ENCODE peak calls at places on chromosomes 7 and 10, in ten cellular contexts. One of them, this sample, is unnamed.

GRCh38 chr10:98415710-98416077 is 712 bp upstream of the PYROXD2 start:
- DNase-seq in BE2C: peak; percentile 29
- DNase-seq in OCI-LY7: no peak
- DNase-seq in lung: no peak
- DNase-seq in tibial artery: no peak
- DNase-seq in astrocyte: no peak
- DNase-seq in IMR-90: no peak
- DNase-seq in left ventricle myocardium inferior: no peak
- DNase-seq in Peyer's patch: no peak
- DNase-seq in ovary: no peak
- DNase-seq in this sample: no peak

GRCh38 chr10:110821508-110821907 is 50.2 kb upstream of the PDCD4 start:
- DNase-seq in left ventricle myocardium inferior: peak; percentile 55
- DNase-seq in IMR-90: no peak
- DNase-seq in BE2C: no peak
- DNase-seq in ovary: no peak
- DNase-seq in lung: no peak
- DNase-seq in Peyer's patch: no peak
- DNase-seq in tibial artery: peak; percentile 79
- DNase-seq in OCI-LY7: no peak
- DNase-seq in astrocyte: no peak
- DNase-seq in this sample: peak; percentile 73

GRCh38 chr7:20388064-20388463 is 57.4 kb downstream of the ITGB8 start:
- DNase-seq in left ventricle myocardium inferior: no peak
- DNase-seq in Peyer's patch: no peak
- DNase-seq in IMR-90: no peak
- DNase-seq in astrocyte: peak; percentile 26
- DNase-seq in BE2C: no peak
- DNase-seq in OCI-LY7: no peak
- DNase-seq in lung: no peak
- DNase-seq in ovary: no peak
- DNase-seq in tibial artery: no peak
- DNase-seq in this sample: no peak

GRCh38 chr10:33862706-33863105 is 528.2 kb upstream of the NRP1 start:
- DNase-seq in tibial artery: no peak
- DNase-seq in ovary: no peak
- DNase-seq in lung: no peak
- DNase-seq in IMR-90: no peak
- DNase-seq in left ventricle myocardium inferior: no peak
- DNase-seq in astrocyte: no peak
- DNase-seq in Peyer's patch: no peak
- DNase-seq in OCI-LY7: no peak
- DNase-seq in BE2C: no peak
- DNase-seq in this sample: no peak

GRCh38 chr7:35768346-35768745 is 32.5 kb upstream of the SEPTIN7 start:
- DNase-seq in astrocyte: no peak
- DNase-seq in OCI-LY7: no peak
- DNase-seq in left ventricle myocardium inferior: no peak
- DNase-seq in Peyer's patch: no peak
- DNase-seq in ovary: no peak
- DNase-seq in BE2C: no peak
- DNase-seq in lung: no peak
- DNase-seq in tibial artery: no peak
- DNase-seq in IMR-90: no peak
- DNase-seq in this sample: no peak

GRCh38 chr7:92641921-92642511 is 51.8 kb upstream of the FAM133B start:
- DNase-seq in Peyer's patch: no peak
- DNase-seq in left ventricle myocardium inferior: no peak
- DNase-seq in BE2C: no peak
- DNase-seq in astrocyte: peak; percentile 85
- DNase-seq in lung: no peak
- DNase-seq in OCI-LY7: no peak
- DNase-seq in ovary: no peak
- DNase-seq in IMR-90: peak; percentile 86
- DNase-seq in tibial artery: no peak
- DNase-seq in this sample: no peak

GRCh38 chr7:30970594-30971094 is 6.9 kb downstream of the GHRHR start:
- DNase-seq in ovary: no peak
- DNase-seq in lung: peak; percentile 23
- DNase-seq in astrocyte: no peak
- DNase-seq in OCI-LY7: peak; percentile 24
- DNase-seq in Peyer's patch: no peak
- DNase-seq in BE2C: no peak
- DNase-seq in tibial artery: no peak
- DNase-seq in left ventricle myocardium inferior: no peak
- DNase-seq in IMR-90: no peak
- DNase-seq in this sample: no peak

GRCh38 chr7:101614939-101615302 is 14.2 kb downstream of the MYL10 start:
- DNase-seq in BE2C: no peak
- DNase-seq in OCI-LY7: no peak
- DNase-seq in IMR-90: no peak
- DNase-seq in tibial artery: peak; percentile 49
- DNase-seq in Peyer's patch: no peak
- DNase-seq in lung: no peak
- DNase-seq in astrocyte: no peak
- DNase-seq in left ventricle myocardium inferior: no peak
- DNase-seq in ovary: no peak
- DNase-seq in this sample: no peak

GRCh38 chr10:126373137-126373536 is 15.1 kb downstream of the ADAM12 start:
- DNase-seq in BE2C: no peak
- DNase-seq in lung: no peak
- DNase-seq in tibial artery: peak; percentile 51
- DNase-seq in OCI-LY7: no peak
- DNase-seq in ovary: peak; percentile 24
- DNase-seq in astrocyte: no peak
- DNase-seq in left ventricle myocardium inferior: no peak
- DNase-seq in IMR-90: peak; percentile 50
- DNase-seq in Peyer's patch: no peak
- DNase-seq in this sample: no peak

GRCh38 chr10:126902157-126902556 is 3.1 kb upstream of the DOCK1 start:
- DNase-seq in astrocyte: peak; percentile 81
- DNase-seq in left ventricle myocardium inferior: no peak
- DNase-seq in ovary: no peak
- DNase-seq in tibial artery: no peak
- DNase-seq in BE2C: no peak
- DNase-seq in IMR-90: peak; percentile 69
- DNase-seq in Peyer's patch: no peak
- DNase-seq in OCI-LY7: no peak
- DNase-seq in lung: peak; percentile 41
- DNase-seq in this sample: no peak

GRCh38 chr10:47287365-47287802 is 12.6 kb upstream of the GDF10 start:
- DNase-seq in OCI-LY7: no peak
- DNase-seq in left ventricle myocardium inferior: peak; percentile 66
- DNase-seq in Peyer's patch: peak; percentile 43
- DNase-seq in astrocyte: no peak
- DNase-seq in BE2C: peak; percentile 58
- DNase-seq in IMR-90: no peak
- DNase-seq in lung: no peak
- DNase-seq in ovary: no peak
- DNase-seq in tibial artery: no peak
- DNase-seq in this sample: no peak

GRCh38 chr10:102819054-102819453 is 18.2 kb downstream of the CYP17A1 start:
- DNase-seq in astrocyte: no peak
- DNase-seq in Peyer's patch: peak; percentile 59
- DNase-seq in tibial artery: peak; percentile 73
- DNase-seq in left ventricle myocardium inferior: no peak
- DNase-seq in OCI-LY7: no peak
- DNase-seq in ovary: no peak
- DNase-seq in BE2C: no peak
- DNase-seq in IMR-90: no peak
- DNase-seq in lung: no peak
- DNase-seq in this sample: peak; percentile 46
- H3K4me3 ChIP-seq in astrocyte: no peak overlapping the region
- H3K4me3 ChIP-seq in Peyer's patch: no peak overlapping the region
- H3K4me3 ChIP-seq in tibial artery: no peak overlapping the region
- H3K4me3 ChIP-seq in left ventricle myocardium inferior: no peak overlapping the region
- H3K4me3 ChIP-seq in OCI-LY7: no peak overlapping the region
- H3K4me3 ChIP-seq in ovary: no peak overlapping the region
- H3K4me3 ChIP-seq in BE2C: no peak overlapping the region
- H3K4me3 ChIP-seq in IMR-90: no peak overlapping the region
- H3K4me3 ChIP-seq in lung: no peak overlapping the region
- H3K4me3 ChIP-seq in this sample: no peak overlapping the region

GRCh38 chr10:36994886-36995285 is 130.5 kb upstream of the ANKRD30A start:
- DNase-seq in lung: no peak
- DNase-seq in Peyer's patch: no peak
- DNase-seq in ovary: no peak
- DNase-seq in left ventricle myocardium inferior: no peak
- DNase-seq in OCI-LY7: no peak
- DNase-seq in tibial artery: no peak
- DNase-seq in astrocyte: no peak
- DNase-seq in BE2C: no peak
- DNase-seq in IMR-90: no peak
- DNase-seq in this sample: no peak
- H3K9me3 ChIP-seq in lung: no peaks in the 10 kb centered on the region
- H3K9me3 ChIP-seq in Peyer's patch: no peaks in the 10 kb centered on the region
- H3K9me3 ChIP-seq in ovary: no peaks in the 10 kb centered on the region
- H3K9me3 ChIP-seq in left ventricle myocardium inferior: no peaks in the 10 kb centered on the region
- H3K9me3 ChIP-seq in OCI-LY7: no peaks in the 10 kb centered on the region
- H3K9me3 ChIP-seq in tibial artery: no peaks in the 10 kb centered on the region
- H3K9me3 ChIP-seq in astrocyte: no peaks in the 10 kb centered on the region
- H3K9me3 ChIP-seq in BE2C: no peaks in the 10 kb centered on the region
- H3K9me3 ChIP-seq in IMR-90: peaks cover 7% of the 10 kb centered on the region
- H3K9me3 ChIP-seq in this sample: no peaks in the 10 kb centered on the region

GRCh38 chr7:77858278-77858677 is 59.7 kb downstream of the PHTF2 start:
- DNase-seq in IMR-90: no peak
- DNase-seq in lung: no peak
- DNase-seq in Peyer's patch: no peak
- DNase-seq in ovary: no peak
- DNase-seq in BE2C: no peak
- DNase-seq in tibial artery: no peak
- DNase-seq in astrocyte: no peak
- DNase-seq in left ventricle myocardium inferior: no peak
- DNase-seq in OCI-LY7: no peak
- DNase-seq in this sample: no peak

GRCh38 chr7:77859343-77859742 is 60.8 kb downstream of the PHTF2 start:
- DNase-seq in OCI-LY7: peak; percentile 19
- DNase-seq in lung: no peak
- DNase-seq in IMR-90: no peak
- DNase-seq in ovary: no peak
- DNase-seq in BE2C: no peak
- DNase-seq in tibial artery: no peak
- DNase-seq in Peyer's patch: no peak
- DNase-seq in astrocyte: no peak
- DNase-seq in left ventricle myocardium inferior: no peak
- DNase-seq in this sample: no peak

GRCh38 chr7:77855371-77856083 is 57.0 kb downstream of the PHTF2 start:
- DNase-seq in BE2C: no peak
- DNase-seq in lung: peak; percentile 38
- DNase-seq in ovary: no peak
- DNase-seq in astrocyte: peak; percentile 29
- DNase-seq in Peyer's patch: no peak
- DNase-seq in left ventricle myocardium inferior: peak; percentile 69
- DNase-seq in IMR-90: peak; percentile 13
- DNase-seq in tibial artery: no peak
- DNase-seq in OCI-LY7: no peak
- DNase-seq in this sample: peak; percentile 87
- TF ChIP-seq CTCF in BE2C: no peak
- TF ChIP-seq CTCF in lung: no peak
- TF ChIP-seq CTCF in ovary: no peak
- TF ChIP-seq CTCF in astrocyte: no peak
- TF ChIP-seq CTCF in Peyer's patch: no peak
- TF ChIP-seq CTCF in left ventricle myocardium inferior: peak; percentile 26
- TF ChIP-seq CTCF in IMR-90: no peak
- TF ChIP-seq CTCF in tibial artery: no peak
- TF ChIP-seq CTCF in OCI-LY7: no peak
- TF ChIP-seq CTCF in this sample: no peak

GRCh38 chr10:64365663-64366062 is 844.5 kb downstream of the REEP3 start:
- DNase-seq in tibial artery: no peak
- DNase-seq in Peyer's patch: no peak
- DNase-seq in ovary: no peak
- DNase-seq in astrocyte: no peak
- DNase-seq in OCI-LY7: no peak
- DNase-seq in lung: no peak
- DNase-seq in BE2C: no peak
- DNase-seq in IMR-90: no peak
- DNase-seq in left ventricle myocardium inferior: no peak
- DNase-seq in this sample: no peak
- H3K4me3 ChIP-seq in tibial artery: no peak overlapping the region
- H3K4me3 ChIP-seq in Peyer's patch: no peak overlapping the region
- H3K4me3 ChIP-seq in ovary: no peak overlapping the region
- H3K4me3 ChIP-seq in astrocyte: no peak overlapping the region
- H3K4me3 ChIP-seq in OCI-LY7: no peak overlapping the region
- H3K4me3 ChIP-seq in lung: no peak overlapping the region
- H3K4me3 ChIP-seq in BE2C: no peak overlapping the region
- H3K4me3 ChIP-seq in IMR-90: no peak overlapping the region
- H3K4me3 ChIP-seq in left ventricle myocardium inferior: no peak overlapping the region
- H3K4me3 ChIP-seq in this sample: no peak overlapping the region

GRCh38 chr7:121503039-121503438 is 106.9 kb upstream of the FAM3C start:
- DNase-seq in BE2C: no peak
- DNase-seq in OCI-LY7: peak; percentile 9
- DNase-seq in IMR-90: no peak
- DNase-seq in Peyer's patch: no peak
- DNase-seq in astrocyte: no peak
- DNase-seq in left ventricle myocardium inferior: no peak
- DNase-seq in lung: no peak
- DNase-seq in ovary: no peak
- DNase-seq in tibial artery: no peak
- DNase-seq in this sample: no peak

GRCh38 chr7:121505021-121505420 is 108.9 kb upstream of the FAM3C start:
- DNase-seq in tibial artery: no peak
- DNase-seq in OCI-LY7: peak; percentile 6
- DNase-seq in astrocyte: peak; percentile 64
- DNase-seq in ovary: no peak
- DNase-seq in Peyer's patch: no peak
- DNase-seq in IMR-90: peak; percentile 45
- DNase-seq in BE2C: no peak
- DNase-seq in lung: no peak
- DNase-seq in left ventricle myocardium inferior: no peak
- DNase-seq in this sample: no peak

GRCh38 chr7:121503730-121504129 is 107.6 kb upstream of the FAM3C start:
- DNase-seq in Peyer's patch: no peak
- DNase-seq in BE2C: no peak
- DNase-seq in OCI-LY7: no peak
- DNase-seq in tibial artery: no peak
- DNase-seq in lung: no peak
- DNase-seq in astrocyte: no peak
- DNase-seq in ovary: no peak
- DNase-seq in left ventricle myocardium inferior: no peak
- DNase-seq in IMR-90: no peak
- DNase-seq in this sample: no peak

GRCh38 chr7:121504478-121504877 is 108.4 kb upstream of the FAM3C start:
- DNase-seq in ovary: no peak
- DNase-seq in BE2C: no peak
- DNase-seq in left ventricle myocardium inferior: no peak
- DNase-seq in IMR-90: peak; percentile 76
- DNase-seq in OCI-LY7: no peak
- DNase-seq in astrocyte: peak; percentile 91
- DNase-seq in Peyer's patch: no peak
- DNase-seq in lung: no peak
- DNase-seq in tibial artery: peak; percentile 28
- DNase-seq in this sample: peak; percentile 10

GRCh38 chr7:121505540-121506182 is 109.6 kb upstream of the FAM3C start:
- DNase-seq in astrocyte: no peak
- DNase-seq in lung: no peak
- DNase-seq in tibial artery: no peak
- DNase-seq in left ventricle myocardium inferior: no peak
- DNase-seq in BE2C: no peak
- DNase-seq in IMR-90: no peak
- DNase-seq in OCI-LY7: no peak
- DNase-seq in Peyer's patch: no peak
- DNase-seq in ovary: no peak
- DNase-seq in this sample: no peak
- H3K9me3 ChIP-seq in astrocyte: peaks cover 17% of the 10 kb centered on the region
- H3K9me3 ChIP-seq in lung: peaks cover 9% of the 10 kb centered on the region
- H3K9me3 ChIP-seq in tibial artery: peaks cover 7% of the 10 kb centered on the region
- H3K9me3 ChIP-seq in left ventricle myocardium inferior: peaks cover 47% of the 10 kb centered on the region
- H3K9me3 ChIP-seq in BE2C: peaks cover 6% of the 10 kb centered on the region
- H3K9me3 ChIP-seq in IMR-90: peaks cover 16% of the 10 kb centered on the region
- H3K9me3 ChIP-seq in OCI-LY7: peaks cover 17% of the 10 kb centered on the region
- H3K9me3 ChIP-seq in Peyer's patch: peaks cover 6% of the 10 kb centered on the region
- H3K9me3 ChIP-seq in ovary: no peaks in the 10 kb centered on the region
- H3K9me3 ChIP-seq in this sample: no peaks in the 10 kb centered on the region

GRCh38 chr10:87505366-87506113 is 847 bp downstream of the MINPP1 start:
- DNase-seq in ovary: peak; percentile 30
- DNase-seq in left ventricle myocardium inferior: peak; percentile 53
- DNase-seq in lung: peak; percentile 37
- DNase-seq in tibial artery: peak; percentile 29
- DNase-seq in OCI-LY7: peak; percentile 65
- DNase-seq in IMR-90: peak; percentile 61
- DNase-seq in Peyer's patch: peak; percentile 78
- DNase-seq in astrocyte: peak; percentile 26
- DNase-seq in BE2C: peak; percentile 73
- DNase-seq in this sample: peak; percentile 28
- TF ChIP-seq CTCF in ovary: no peak
- TF ChIP-seq CTCF in left ventricle myocardium inferior: peak; percentile 68
- TF ChIP-seq CTCF in lung: peak; percentile 8
- TF ChIP-seq CTCF in tibial artery: no peak
- TF ChIP-seq CTCF in OCI-LY7: peak; percentile 63
- TF ChIP-seq CTCF in IMR-90: peak; percentile 62
- TF ChIP-seq CTCF in Peyer's patch: peak; percentile 59
- TF ChIP-seq CTCF in astrocyte: peak; percentile 19
- TF ChIP-seq CTCF in BE2C: peak; percentile 56
- TF ChIP-seq CTCF in this sample: no peak

This sample was measured in gastrocnemius medialis.